ENCODE peak calls at places on chromosomes 7 and 10, in ten cellular contexts. One of them, this sample, is unnamed.

GRCh38 chr7:83149466-83149865 is 13.2 kb downstream of the PCLO start:
- DNase-seq in RWPE1: no peak
- DNase-seq in epithelial cell of esophagus: no peak
- DNase-seq in SK-N-SH: no peak
- DNase-seq in tibial nerve: no peak
- DNase-seq in psoas muscle: no peak
- DNase-seq in B cell: no peak
- DNase-seq in fibroblast of lung: peak; percentile 24
- DNase-seq in epithelial cell of proximal tubule: no peak
- DNase-seq in MM.1S: no peak
- DNase-seq in this sample: no peak

GRCh38 chr10:104321716-104322415 is 16.4 kb downstream of the ITPRIP start:
- DNase-seq in RWPE1: no peak
- DNase-seq in psoas muscle: no peak
- DNase-seq in fibroblast of lung: no peak
- DNase-seq in epithelial cell of esophagus: peak; percentile 68
- DNase-seq in epithelial cell of proximal tubule: no peak
- DNase-seq in tibial nerve: peak; percentile 10
- DNase-seq in SK-N-SH: no peak
- DNase-seq in B cell: no peak
- DNase-seq in MM.1S: no peak
- DNase-seq in this sample: no peak

GRCh38 chr7:87877641-87878040 is 1.3 kb downstream of the DBF4 start:
- DNase-seq in B cell: no peak
- DNase-seq in epithelial cell of proximal tubule: no peak
- DNase-seq in SK-N-SH: no peak
- DNase-seq in psoas muscle: no peak
- DNase-seq in fibroblast of lung: peak; percentile 31
- DNase-seq in epithelial cell of esophagus: no peak
- DNase-seq in RWPE1: no peak
- DNase-seq in tibial nerve: no peak
- DNase-seq in MM.1S: peak; percentile 39
- DNase-seq in this sample: no peak

GRCh38 chr7:159025161-159025779 is 119.4 kb downstream of the VIPR2 start:
- DNase-seq in B cell: no peak
- DNase-seq in psoas muscle: no peak
- DNase-seq in MM.1S: no peak
- DNase-seq in tibial nerve: no peak
- DNase-seq in fibroblast of lung: peak; percentile 11
- DNase-seq in epithelial cell of esophagus: no peak
- DNase-seq in SK-N-SH: no peak
- DNase-seq in RWPE1: no peak
- DNase-seq in epithelial cell of proximal tubule: no peak
- DNase-seq in this sample: no peak

GRCh38 chr10:63977329-63977923 is 456.2 kb downstream of the REEP3 start:
- DNase-seq in MM.1S: peak; percentile 52
- DNase-seq in epithelial cell of esophagus: peak; percentile 61
- DNase-seq in epithelial cell of proximal tubule: peak; percentile 4
- DNase-seq in RWPE1: peak; percentile 31
- DNase-seq in B cell: peak; percentile 22
- DNase-seq in fibroblast of lung: peak; percentile 28
- DNase-seq in psoas muscle: no peak
- DNase-seq in SK-N-SH: peak; percentile 61
- DNase-seq in tibial nerve: no peak
- DNase-seq in this sample: no peak

GRCh38 chr7:74480861-74481417 is 27.2 kb downstream of the GTF2IRD1 start:
- DNase-seq in SK-N-SH: no peak
- DNase-seq in MM.1S: no peak
- DNase-seq in RWPE1: no peak
- DNase-seq in fibroblast of lung: peak; percentile 86
- DNase-seq in B cell: no peak
- DNase-seq in psoas muscle: peak; percentile 62
- DNase-seq in epithelial cell of proximal tubule: no peak
- DNase-seq in epithelial cell of esophagus: peak; percentile 54
- DNase-seq in tibial nerve: peak; percentile 44
- DNase-seq in this sample: no peak

GRCh38 chr7:95798401-95798930 is 26.1 kb downstream of the DYNC1I1 start:
- DNase-seq in B cell: no peak
- DNase-seq in MM.1S: no peak
- DNase-seq in fibroblast of lung: peak; percentile 4
- DNase-seq in tibial nerve: no peak
- DNase-seq in SK-N-SH: no peak
- DNase-seq in psoas muscle: no peak
- DNase-seq in epithelial cell of proximal tubule: no peak
- DNase-seq in RWPE1: no peak
- DNase-seq in epithelial cell of esophagus: no peak
- DNase-seq in this sample: no peak

GRCh38 chr7:124201768-124202349 is 169.0 kb upstream of the TMEM229A start:
- DNase-seq in epithelial cell of esophagus: peak; percentile 21
- DNase-seq in RWPE1: no peak
- DNase-seq in epithelial cell of proximal tubule: no peak
- DNase-seq in B cell: no peak
- DNase-seq in SK-N-SH: no peak
- DNase-seq in psoas muscle: no peak
- DNase-seq in tibial nerve: no peak
- DNase-seq in MM.1S: no peak
- DNase-seq in fibroblast of lung: peak; percentile 83
- DNase-seq in this sample: peak; percentile 17

GRCh38 chr7:111560773-111561658 is 1.3 kb downstream of the IMMP2L start:
- DNase-seq in MM.1S: no peak
- DNase-seq in tibial nerve: no peak
- DNase-seq in epithelial cell of proximal tubule: peak; percentile 55
- DNase-seq in psoas muscle: no peak
- DNase-seq in epithelial cell of esophagus: peak; percentile 57
- DNase-seq in B cell: no peak
- DNase-seq in SK-N-SH: peak; percentile 21
- DNase-seq in RWPE1: peak; percentile 23
- DNase-seq in fibroblast of lung: peak; percentile 61
- DNase-seq in this sample: peak; percentile 51

GRCh38 chr7:103751476-103751875 is 238.0 kb downstream of the RELN start:
- DNase-seq in tibial nerve: no peak
- DNase-seq in psoas muscle: no peak
- DNase-seq in epithelial cell of esophagus: no peak
- DNase-seq in SK-N-SH: no peak
- DNase-seq in MM.1S: no peak
- DNase-seq in RWPE1: no peak
- DNase-seq in epithelial cell of proximal tubule: no peak
- DNase-seq in fibroblast of lung: no peak
- DNase-seq in B cell: no peak
- DNase-seq in this sample: no peak

GRCh38 chr7:140081774-140082425 is 19.1 kb upstream of the PARP12 start:
- DNase-seq in epithelial cell of proximal tubule: no peak
- DNase-seq in B cell: no peak
- DNase-seq in psoas muscle: no peak
- DNase-seq in MM.1S: no peak
- DNase-seq in tibial nerve: no peak
- DNase-seq in RWPE1: no peak
- DNase-seq in epithelial cell of esophagus: peak; percentile 9
- DNase-seq in SK-N-SH: no peak
- DNase-seq in fibroblast of lung: no peak
- DNase-seq in this sample: no peak

DNA sequence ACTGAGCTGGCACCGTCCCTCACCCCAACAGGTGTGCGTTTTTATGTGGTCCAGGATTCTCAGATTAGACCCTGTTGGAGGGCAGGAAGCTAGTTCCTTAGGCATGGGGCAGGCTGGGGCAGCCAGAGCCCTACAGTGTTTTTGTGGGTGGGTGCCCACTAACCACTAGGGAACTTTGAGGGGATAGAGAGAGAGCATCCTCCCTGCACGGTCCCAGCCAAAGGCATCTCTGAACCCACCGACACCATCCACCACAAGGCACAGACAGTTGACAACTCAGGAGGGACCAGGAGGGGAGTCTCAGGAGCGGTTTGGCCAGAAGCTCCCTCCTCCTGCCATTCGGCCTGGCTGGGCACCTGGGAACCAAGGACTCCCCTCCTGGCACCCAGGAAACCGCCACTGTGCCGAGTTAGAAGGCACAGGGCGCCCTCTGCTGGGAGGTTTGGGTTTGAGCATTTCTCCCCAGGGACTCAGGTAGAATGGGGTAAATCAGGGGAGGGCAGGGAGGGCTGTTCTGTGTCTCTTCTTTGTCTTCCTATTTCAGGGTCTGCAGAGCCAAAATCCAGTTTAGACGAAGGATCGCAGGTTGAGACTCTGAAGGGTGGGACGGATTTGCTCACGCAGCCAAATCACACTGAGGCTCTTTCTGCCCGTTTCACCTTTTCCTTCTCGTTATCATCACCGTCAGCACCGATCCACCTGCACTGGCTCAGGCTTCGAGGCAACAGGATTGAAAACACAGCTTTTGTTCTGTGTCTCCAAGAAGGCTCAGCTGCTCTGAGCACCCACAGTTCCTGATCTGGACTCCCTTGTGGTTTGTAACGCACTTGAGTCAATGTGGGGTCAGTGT is 84.8 kb upstream of the COL13A1 start:
- DNase-seq in SK-N-SH: peak; percentile 84
- DNase-seq in epithelial cell of esophagus: peak; percentile 66
- DNase-seq in MM.1S: peak; percentile 45
- DNase-seq in B cell: no peak
- DNase-seq in psoas muscle: peak; percentile 54
- DNase-seq in RWPE1: peak; percentile 84
- DNase-seq in tibial nerve: no peak
- DNase-seq in epithelial cell of proximal tubule: no peak
- DNase-seq in fibroblast of lung: peak; percentile 49
- DNase-seq in this sample: no peak
- TF ChIP-seq CTCF in SK-N-SH: peak; percentile 77
- TF ChIP-seq CTCF in epithelial cell of esophagus: peak; percentile 89
- TF ChIP-seq CTCF in MM.1S: peak; percentile 64
- TF ChIP-seq CTCF in B cell: peak; percentile 36
- TF ChIP-seq CTCF in psoas muscle: peak; percentile 66
- TF ChIP-seq CTCF in RWPE1: peak; percentile 65
- TF ChIP-seq CTCF in tibial nerve: peak; percentile 57
- TF ChIP-seq CTCF in epithelial cell of proximal tubule: peak; percentile 84
- TF ChIP-seq CTCF in fibroblast of lung: peak; percentile 80
- TF ChIP-seq CTCF in this sample: peak; percentile 85

GRCh38 chr7:55144333-55144954 is 125.6 kb downstream of the EGFR start:
- DNase-seq in epithelial cell of esophagus: no peak
- DNase-seq in RWPE1: no peak
- DNase-seq in psoas muscle: no peak
- DNase-seq in MM.1S: no peak
- DNase-seq in epithelial cell of proximal tubule: no peak
- DNase-seq in B cell: no peak
- DNase-seq in fibroblast of lung: no peak
- DNase-seq in tibial nerve: no peak
- DNase-seq in SK-N-SH: peak; percentile 79
- DNase-seq in this sample: no peak
- TF ChIP-seq CTCF in epithelial cell of esophagus: peak; percentile 35
- TF ChIP-seq CTCF in RWPE1: no peak
- TF ChIP-seq CTCF in psoas muscle: peak; percentile 15
- TF ChIP-seq CTCF in MM.1S: no peak
- TF ChIP-seq CTCF in epithelial cell of proximal tubule: peak; percentile 57
- TF ChIP-seq CTCF in B cell: no peak
- TF ChIP-seq CTCF in fibroblast of lung: peak; percentile 23
- TF ChIP-seq CTCF in tibial nerve: no peak
- TF ChIP-seq CTCF in SK-N-SH: peak; percentile 55
- TF ChIP-seq CTCF in this sample: peak; percentile 40

GRCh38 chr7:85019778-85020177 is 167.1 kb downstream of the SEMA3D start:
- DNase-seq in B cell: no peak
- DNase-seq in SK-N-SH: no peak
- DNase-seq in epithelial cell of proximal tubule: no peak
- DNase-seq in epithelial cell of esophagus: no peak
- DNase-seq in tibial nerve: no peak
- DNase-seq in psoas muscle: no peak
- DNase-seq in MM.1S: no peak
- DNase-seq in RWPE1: no peak
- DNase-seq in fibroblast of lung: no peak
- DNase-seq in this sample: no peak

GRCh38 chr7:85010306-85010705 is 176.6 kb downstream of the SEMA3D start:
- DNase-seq in RWPE1: no peak
- DNase-seq in epithelial cell of esophagus: no peak
- DNase-seq in tibial nerve: no peak
- DNase-seq in fibroblast of lung: no peak
- DNase-seq in B cell: no peak
- DNase-seq in psoas muscle: no peak
- DNase-seq in SK-N-SH: no peak
- DNase-seq in epithelial cell of proximal tubule: no peak
- DNase-seq in MM.1S: no peak
- DNase-seq in this sample: no peak

GRCh38 chr7:85019176-85019575 is 167.7 kb downstream of the SEMA3D start:
- DNase-seq in fibroblast of lung: no peak
- DNase-seq in psoas muscle: no peak
- DNase-seq in RWPE1: no peak
- DNase-seq in B cell: no peak
- DNase-seq in tibial nerve: no peak
- DNase-seq in epithelial cell of esophagus: no peak
- DNase-seq in MM.1S: no peak
- DNase-seq in epithelial cell of proximal tubule: no peak
- DNase-seq in SK-N-SH: no peak
- DNase-seq in this sample: no peak

GRCh38 chr7:85018498-85018897 is 168.4 kb downstream of the SEMA3D start:
- DNase-seq in fibroblast of lung: peak; percentile 61
- DNase-seq in SK-N-SH: no peak
- DNase-seq in psoas muscle: no peak
- DNase-seq in tibial nerve: no peak
- DNase-seq in epithelial cell of esophagus: no peak
- DNase-seq in MM.1S: no peak
- DNase-seq in B cell: no peak
- DNase-seq in epithelial cell of proximal tubule: no peak
- DNase-seq in RWPE1: no peak
- DNase-seq in this sample: no peak

DNA sequence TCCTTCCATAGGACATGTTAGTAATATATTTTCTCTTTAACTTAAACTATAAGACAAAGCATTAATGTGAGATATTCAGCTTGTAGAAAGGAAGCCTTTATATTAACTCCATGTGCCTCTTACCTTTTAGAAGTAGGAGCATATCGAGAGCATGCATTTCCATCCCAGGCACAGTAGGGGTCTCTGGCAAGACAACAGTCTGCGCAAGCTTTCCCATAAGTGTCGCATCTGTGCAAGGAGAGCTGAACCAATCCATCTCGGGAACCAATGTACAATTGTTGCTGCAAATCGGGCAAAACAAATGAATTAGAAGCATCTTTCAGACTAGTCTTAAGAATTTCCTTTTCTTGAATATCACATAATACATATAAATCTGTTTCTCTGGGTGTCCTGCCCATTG is 171.9 kb downstream of the SEMA3D start:
- DNase-seq in epithelial cell of esophagus: no peak
- DNase-seq in fibroblast of lung: no peak
- DNase-seq in SK-N-SH: no peak
- DNase-seq in RWPE1: no peak
- DNase-seq in tibial nerve: no peak
- DNase-seq in MM.1S: no peak
- DNase-seq in B cell: no peak
- DNase-seq in epithelial cell of proximal tubule: no peak
- DNase-seq in psoas muscle: no peak
- DNase-seq in this sample: no peak
- TF ChIP-seq CTCF in epithelial cell of esophagus: no peak
- TF ChIP-seq CTCF in fibroblast of lung: no peak
- TF ChIP-seq CTCF in SK-N-SH: peak; percentile 15
- TF ChIP-seq CTCF in RWPE1: no peak
- TF ChIP-seq CTCF in tibial nerve: no peak
- TF ChIP-seq CTCF in MM.1S: no peak
- TF ChIP-seq CTCF in B cell: no peak
- TF ChIP-seq CTCF in epithelial cell of proximal tubule: no peak
- TF ChIP-seq CTCF in psoas muscle: no peak
- TF ChIP-seq CTCF in this sample: peak; percentile 20

DNA sequence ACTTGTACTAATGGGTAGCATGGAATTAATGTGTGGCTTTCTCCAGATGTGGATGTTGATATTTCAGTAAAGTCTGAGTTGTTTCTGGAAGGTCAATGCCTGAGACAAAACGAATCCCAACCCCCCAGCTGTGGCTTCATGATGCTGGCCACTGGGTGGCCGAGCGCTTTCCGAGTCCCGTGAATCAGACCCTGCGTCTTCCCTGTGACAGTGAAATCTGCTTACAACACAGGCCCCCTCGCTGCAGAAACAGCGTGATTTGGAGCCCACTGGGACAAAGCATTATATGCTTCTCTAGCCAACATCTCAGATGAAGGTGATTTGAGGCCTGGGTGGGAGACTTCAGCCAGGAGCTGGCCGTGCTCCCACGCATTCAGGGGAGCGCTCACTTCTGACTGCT is 124.7 kb downstream of the WDR37 start:
- DNase-seq in epithelial cell of proximal tubule: no peak
- DNase-seq in psoas muscle: no peak
- DNase-seq in epithelial cell of esophagus: no peak
- DNase-seq in RWPE1: no peak
- DNase-seq in fibroblast of lung: no peak
- DNase-seq in tibial nerve: no peak
- DNase-seq in SK-N-SH: no peak
- DNase-seq in B cell: no peak
- DNase-seq in MM.1S: no peak
- DNase-seq in this sample: no peak
- TF ChIP-seq CTCF in epithelial cell of proximal tubule: no peak
- TF ChIP-seq CTCF in psoas muscle: no peak
- TF ChIP-seq CTCF in epithelial cell of esophagus: no peak
- TF ChIP-seq CTCF in RWPE1: no peak
- TF ChIP-seq CTCF in fibroblast of lung: no peak
- TF ChIP-seq CTCF in tibial nerve: no peak
- TF ChIP-seq CTCF in SK-N-SH: no peak
- TF ChIP-seq CTCF in B cell: no peak
- TF ChIP-seq CTCF in MM.1S: no peak
- TF ChIP-seq CTCF in this sample: no peak

This sample was measured in retinal pigment epithelial cell.